ENCODE peak calls at places on chromosomes 1 and 21, in nine cellular contexts. One of them, this sample, is unnamed.

GRCh38 chr1:219876798-219877209 is 51.6 kb downstream of the SLC30A10 start:
- DNase-seq in tibial nerve: no peak
- DNase-seq in uterus: no peak
- DNase-seq in GM13977: no peak
- DNase-seq in cardiac fibroblast: peak
- DNase-seq in WERI-Rb-1: peak
- DNase-seq in BE2C: no peak
- DNase-seq in coronary artery: no peak
- DNase-seq in tibial artery: no peak
- DNase-seq in this sample: no peak

GRCh38 chr1:93056214-93056613 is 22.9 kb upstream of the MTF2 start:
- DNase-seq in tibial nerve: no peak
- DNase-seq in uterus: no peak
- DNase-seq in GM13977: peak
- DNase-seq in cardiac fibroblast: peak
- DNase-seq in WERI-Rb-1: no peak
- DNase-seq in BE2C: no peak
- DNase-seq in coronary artery: no peak
- DNase-seq in tibial artery: no peak
- DNase-seq in this sample: no peak

GRCh38 chr1:54979327-54979891 is 1.0 kb upstream of the TMEM61 start:
- DNase-seq in tibial nerve: no peak
- DNase-seq in uterus: no peak
- DNase-seq in GM13977: peak
- DNase-seq in cardiac fibroblast: no peak
- DNase-seq in WERI-Rb-1: no peak
- DNase-seq in BE2C: no peak
- DNase-seq in coronary artery: peak
- DNase-seq in tibial artery: no peak
- DNase-seq in this sample: no peak

GRCh38 chr1:87221008-87221407 is 107.7 kb upstream of the LMO4 start:
- DNase-seq in tibial nerve: no peak
- DNase-seq in uterus: no peak
- DNase-seq in GM13977: no peak
- DNase-seq in cardiac fibroblast: no peak
- DNase-seq in WERI-Rb-1: no peak
- DNase-seq in BE2C: no peak
- DNase-seq in coronary artery: no peak
- DNase-seq in tibial artery: no peak
- DNase-seq in this sample: no peak

GRCh38 chr1:116666090-116666489 is 1.4 kb downstream of the IGSF3 start:
- DNase-seq in tibial nerve: no peak
- DNase-seq in uterus: no peak
- DNase-seq in GM13977: no peak
- DNase-seq in cardiac fibroblast: no peak
- DNase-seq in WERI-Rb-1: no peak
- DNase-seq in BE2C: peak
- DNase-seq in coronary artery: no peak
- DNase-seq in tibial artery: no peak
- DNase-seq in this sample: no peak

GRCh38 chr1:227697321-227697864 is 37.7 kb downstream of the JMJD4 start:
- DNase-seq in tibial nerve: no peak
- DNase-seq in uterus: no peak
- DNase-seq in GM13977: no peak
- DNase-seq in cardiac fibroblast: no peak
- DNase-seq in WERI-Rb-1: no peak
- DNase-seq in BE2C: no peak
- DNase-seq in coronary artery: no peak
- DNase-seq in tibial artery: no peak
- DNase-seq in this sample: no peak

GRCh38 chr1:9822897-9823692 is 670 bp downstream of the CLSTN1 start:
- DNase-seq in tibial nerve: no peak
- DNase-seq in uterus: peak
- DNase-seq in GM13977: peak
- DNase-seq in cardiac fibroblast: peak
- DNase-seq in WERI-Rb-1: no peak
- DNase-seq in BE2C: no peak
- DNase-seq in coronary artery: no peak
- DNase-seq in tibial artery: no peak
- DNase-seq in this sample: no peak

GRCh38 chr1:50978852-50979781 is 9.1 kb downstream of the CDKN2C start:
- DNase-seq in tibial nerve: no peak
- DNase-seq in uterus: no peak
- DNase-seq in GM13977: no peak
- DNase-seq in cardiac fibroblast: peak
- DNase-seq in WERI-Rb-1: peak
- DNase-seq in BE2C: peak
- DNase-seq in coronary artery: no peak
- DNase-seq in tibial artery: no peak
- DNase-seq in this sample: no peak

GRCh38 chr1:21490774-21491482 is 18.3 kb upstream of the ALPL start:
- DNase-seq in tibial nerve: no peak
- DNase-seq in uterus: no peak
- DNase-seq in GM13977: no peak
- DNase-seq in cardiac fibroblast: peak
- DNase-seq in WERI-Rb-1: peak
- DNase-seq in BE2C: peak
- DNase-seq in coronary artery: no peak
- DNase-seq in tibial artery: no peak
- DNase-seq in this sample: no peak

GRCh38 chr1:211267204-211267857 is 8.2 kb downstream of the RCOR3 start:
- DNase-seq in tibial nerve: no peak
- DNase-seq in uterus: no peak
- DNase-seq in GM13977: no peak
- DNase-seq in cardiac fibroblast: no peak
- DNase-seq in WERI-Rb-1: no peak
- DNase-seq in BE2C: no peak
- DNase-seq in coronary artery: no peak
- DNase-seq in tibial artery: no peak
- DNase-seq in this sample: no peak

GRCh38 chr1:14543191-14543849 is 55.2 kb upstream of the KAZN start:
- DNase-seq in tibial nerve: no peak
- DNase-seq in uterus: no peak
- DNase-seq in GM13977: no peak
- DNase-seq in cardiac fibroblast: peak
- DNase-seq in WERI-Rb-1: no peak
- DNase-seq in BE2C: no peak
- DNase-seq in coronary artery: no peak
- DNase-seq in tibial artery: no peak
- DNase-seq in this sample: no peak

GRCh38 chr1:64074767-64075166 is 128.7 kb upstream of the UBE2U start:
- DNase-seq in tibial nerve: no peak
- DNase-seq in uterus: no peak
- DNase-seq in GM13977: no peak
- DNase-seq in cardiac fibroblast: no peak
- DNase-seq in WERI-Rb-1: no peak
- DNase-seq in BE2C: no peak
- DNase-seq in coronary artery: no peak
- DNase-seq in tibial artery: no peak
- DNase-seq in this sample: no peak

GRCh38 chr1:82819234-82819633 is 1018.5 kb downstream of the ADGRL2 start:
- DNase-seq in tibial nerve: no peak
- DNase-seq in uterus: no peak
- DNase-seq in GM13977: no peak
- DNase-seq in cardiac fibroblast: no peak
- DNase-seq in WERI-Rb-1: no peak
- DNase-seq in BE2C: no peak
- DNase-seq in coronary artery: no peak
- DNase-seq in tibial artery: no peak
- DNase-seq in this sample: peak

GRCh38 chr1:210695041-210695440 is 366.3 kb downstream of the HHAT start:
- DNase-seq in tibial nerve: no peak
- DNase-seq in uterus: no peak
- DNase-seq in GM13977: no peak
- DNase-seq in cardiac fibroblast: no peak
- DNase-seq in WERI-Rb-1: no peak
- DNase-seq in BE2C: no peak
- DNase-seq in coronary artery: no peak
- DNase-seq in tibial artery: no peak
- DNase-seq in this sample: no peak

GRCh38 chr1:47931395-47931794 is 65.8 kb downstream of the TRABD2B start:
- DNase-seq in tibial nerve: no peak
- DNase-seq in uterus: no peak
- DNase-seq in GM13977: peak
- DNase-seq in cardiac fibroblast: no peak
- DNase-seq in WERI-Rb-1: peak
- DNase-seq in BE2C: peak
- DNase-seq in coronary artery: no peak
- DNase-seq in tibial artery: no peak
- DNase-seq in this sample: no peak

GRCh38 chr1:36094621-36095061 is 5.9 kb downstream of the ADPRS start:
- DNase-seq in tibial nerve: no peak
- DNase-seq in uterus: no peak
- DNase-seq in GM13977: no peak
- DNase-seq in cardiac fibroblast: no peak
- DNase-seq in WERI-Rb-1: no peak
- DNase-seq in BE2C: peak
- DNase-seq in coronary artery: peak
- DNase-seq in tibial artery: no peak
- DNase-seq in this sample: no peak

GRCh38 chr1:245663373-245663772 is 508.6 kb downstream of the KIF26B start:
- DNase-seq in tibial nerve: no peak
- DNase-seq in uterus: no peak
- DNase-seq in GM13977: no peak
- DNase-seq in cardiac fibroblast: no peak
- DNase-seq in WERI-Rb-1: no peak
- DNase-seq in BE2C: no peak
- DNase-seq in coronary artery: no peak
- DNase-seq in tibial artery: no peak
- DNase-seq in this sample: no peak

GRCh38 chr21:42654179-42654912 is 925 bp downstream of the PDE9A start:
- DNase-seq in tibial nerve: no peak
- DNase-seq in uterus: no peak
- DNase-seq in GM13977: peak
- DNase-seq in cardiac fibroblast: no peak
- DNase-seq in WERI-Rb-1: peak
- DNase-seq in BE2C: no peak
- DNase-seq in coronary artery: no peak
- DNase-seq in tibial artery: no peak
- DNase-seq in this sample: peak

DNA sequence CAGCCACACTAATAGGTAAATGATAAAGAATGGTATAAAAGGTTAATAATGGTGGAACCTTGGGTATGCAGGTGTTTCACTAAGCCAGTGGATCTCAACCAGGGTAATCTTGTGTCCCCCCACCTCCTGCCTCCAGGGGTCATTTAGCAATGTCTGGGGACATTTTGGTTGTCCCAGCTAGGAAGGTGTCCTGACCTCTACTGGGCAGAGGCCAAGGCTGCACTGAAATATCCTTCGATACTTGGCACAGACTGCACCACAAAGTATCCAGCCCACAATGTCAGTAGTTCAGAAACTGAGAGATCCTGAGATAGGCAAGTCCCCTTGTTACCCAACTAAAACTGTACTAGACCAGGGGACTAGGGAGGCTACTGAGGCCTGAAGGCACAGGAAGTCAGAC is 113.6 kb upstream of the TIAM1 start:
- DNase-seq in tibial nerve: no peak
- DNase-seq in uterus: no peak
- DNase-seq in GM13977: no peak
- DNase-seq in cardiac fibroblast: no peak
- DNase-seq in WERI-Rb-1: peak
- DNase-seq in BE2C: no peak
- DNase-seq in coronary artery: no peak
- DNase-seq in tibial artery: no peak
- DNase-seq in this sample: no peak
- TF ChIP-seq CTCF in tibial nerve: no peak
- TF ChIP-seq CTCF in uterus: no peak
- TF ChIP-seq CTCF in GM13977: no peak
- TF ChIP-seq CTCF in cardiac fibroblast: no peak
- TF ChIP-seq CTCF in WERI-Rb-1: peak
- TF ChIP-seq CTCF in BE2C: peak
- TF ChIP-seq CTCF in coronary artery: no peak
- TF ChIP-seq CTCF in tibial artery: no peak
- TF ChIP-seq CTCF in this sample: no peak

GRCh38 chr21:29376556-29376955 is 77.8 kb downstream of the BACH1 start:
- DNase-seq in tibial nerve: no peak
- DNase-seq in uterus: peak
- DNase-seq in GM13977: peak
- DNase-seq in cardiac fibroblast: peak
- DNase-seq in WERI-Rb-1: peak
- DNase-seq in BE2C: peak
- DNase-seq in coronary artery: no peak
- DNase-seq in tibial artery: peak
- DNase-seq in this sample: peak
- TF ChIP-seq CTCF in tibial nerve: peak
- TF ChIP-seq CTCF in uterus: no peak
- TF ChIP-seq CTCF in GM13977: peak
- TF ChIP-seq CTCF in cardiac fibroblast: peak
- TF ChIP-seq CTCF in WERI-Rb-1: peak
- TF ChIP-seq CTCF in BE2C: peak
- TF ChIP-seq CTCF in coronary artery: no peak
- TF ChIP-seq CTCF in tibial artery: peak
- TF ChIP-seq CTCF in this sample: peak

DNA sequence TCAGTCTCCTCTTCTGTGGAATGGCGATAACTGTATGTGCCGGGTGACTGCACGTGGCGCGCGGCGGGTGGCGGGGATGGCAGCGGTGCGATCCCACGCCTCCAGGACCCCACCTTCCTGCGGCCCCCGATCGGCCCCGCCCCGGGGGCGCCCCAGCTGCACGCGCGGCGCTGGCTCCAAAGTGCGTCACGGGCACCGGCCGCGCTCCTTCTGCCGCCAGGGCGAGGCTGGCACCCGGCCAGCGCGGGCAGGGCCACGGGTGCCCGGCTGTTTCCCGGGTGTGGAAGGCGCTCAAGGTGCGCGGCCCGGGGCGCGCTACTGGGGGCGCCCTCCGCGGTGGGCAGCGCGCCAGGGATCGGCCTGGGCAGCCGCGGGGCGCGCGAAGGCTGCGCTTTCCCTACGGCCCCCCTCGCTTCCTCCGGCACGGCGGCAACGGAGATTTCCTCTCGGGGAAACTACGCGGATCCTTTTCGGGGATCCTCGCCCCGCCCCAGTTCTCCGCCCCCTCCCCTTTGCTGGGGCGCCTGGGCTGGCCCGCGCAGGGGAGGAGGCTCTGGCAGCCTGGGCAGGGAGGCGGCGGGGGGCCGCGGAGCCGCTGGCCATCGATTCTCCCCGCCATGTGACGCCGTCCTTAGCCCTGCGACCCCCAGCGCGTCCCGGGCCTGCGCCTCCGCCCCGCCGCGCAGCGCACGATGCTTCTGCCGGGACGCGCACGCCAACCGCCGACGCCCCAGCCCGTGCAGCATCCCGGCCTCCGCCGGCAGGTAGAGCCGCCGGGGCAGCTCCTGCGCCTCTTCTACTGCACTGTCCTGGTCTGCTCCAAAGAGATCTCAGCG is at the start of gene EVA1C:
- DNase-seq in tibial nerve: peak
- DNase-seq in uterus: peak
- DNase-seq in GM13977: no peak
- DNase-seq in cardiac fibroblast: peak
- DNase-seq in WERI-Rb-1: no peak
- DNase-seq in BE2C: peak
- DNase-seq in coronary artery: peak
- DNase-seq in tibial artery: peak
- DNase-seq in this sample: no peak
- TF ChIP-seq CTCF in tibial nerve: no peak
- TF ChIP-seq CTCF in uterus: peak
- TF ChIP-seq CTCF in GM13977: no peak
- TF ChIP-seq CTCF in cardiac fibroblast: no peak
- TF ChIP-seq CTCF in WERI-Rb-1: peak
- TF ChIP-seq CTCF in BE2C: no peak
- TF ChIP-seq CTCF in coronary artery: no peak
- TF ChIP-seq CTCF in tibial artery: peak
- TF ChIP-seq CTCF in this sample: no peak

GRCh38 chr1:100351095-100351884 is 1.0 kb upstream of the CDC14A start:
- DNase-seq in tibial nerve: peak
- DNase-seq in uterus: peak
- DNase-seq in GM13977: peak
- DNase-seq in cardiac fibroblast: peak
- DNase-seq in WERI-Rb-1: peak
- DNase-seq in BE2C: peak
- DNase-seq in coronary artery: peak
- DNase-seq in tibial artery: peak
- DNase-seq in this sample: peak
- TF ChIP-seq CTCF in tibial nerve: peak
- TF ChIP-seq CTCF in uterus: peak
- TF ChIP-seq CTCF in GM13977: peak
- TF ChIP-seq CTCF in cardiac fibroblast: peak
- TF ChIP-seq CTCF in WERI-Rb-1: peak
- TF ChIP-seq CTCF in BE2C: peak
- TF ChIP-seq CTCF in coronary artery: no peak
- TF ChIP-seq CTCF in tibial artery: peak
- TF ChIP-seq CTCF in this sample: peak

This sample was measured in GM10248.